ENCODE peak calls at places on chromosomes 5 and 9, in eight cellular contexts. K is KG1; S is NCI-H1436; T is NCI-H1105; X is heart right ventricle; U is CD4-positive, CD25-positive, alpha-beta regulatory T cell; H is SW 1271; P is uterus. I is an unnamed sample.
A peak's percentile ranks its signal among the peaks of the same experiment; 100 is the strongest.

GRCh38 chr9:134337469-134337868 is 11.2 kb downstream of the RXRA start:
- DNase-seq in K (no peak), S (no peak), T (no peak), X (no peak), U (no peak), H (no peak), P (no peak), I (no peak)

GRCh38 chr5:151825445-151825844 is 53.7 kb downstream of the G3BP1 start:
- DNase-seq in K (no peak), S (peak; percentile 45), T (peak; percentile 9), X (peak; percentile 70), U (peak; percentile 21), H (no peak), P (peak; percentile 42), I (peak; percentile 76)

GRCh38 chr5:179312557-179313235 is 32.6 kb downstream of the ADAMTS2 start:
- DNase-seq in K (no peak), S (no peak), T (no peak), X (no peak), U (no peak), H (no peak), P (no peak), I (no peak)

GRCh38 chr9:78213696-78214095 is 22.2 kb upstream of the CEP78 start:
- DNase-seq in K (peak; percentile 33), S (peak; percentile 22), T (no peak), X (no peak), U (no peak), H (no peak), P (no peak), I (no peak)

GRCh38 chr9:24590432-24590831 is 44.7 kb upstream of the IZUMO3 start:
- DNase-seq in K (no peak), S (no peak), T (no peak), X (no peak), U (no peak), H (no peak), P (no peak), I (no peak)

GRCh38 chr5:156379198-156379597 is 52.2 kb downstream of the SGCD start:
- DNase-seq in K (no peak), S (no peak), T (no peak), X (no peak), U (no peak), H (no peak), P (no peak), I (no peak)

GRCh38 chr9:9790216-9790872 is 822.5 kb downstream of the PTPRD start:
- DNase-seq in K (peak; percentile 3), S (peak; percentile 86), T (peak; percentile 67), X (no peak), U (no peak), H (no peak), P (no peak), I (peak; percentile 63)

GRCh38 chr9:3459076-3459475 is 66.7 kb downstream of the RFX3 start:
- DNase-seq in K (no peak), S (peak; percentile 35), T (peak; percentile 69), X (no peak), U (no peak), H (no peak), P (no peak), I (no peak)

GRCh38 chr5:141665995-141666940 is 15.1 kb upstream of the FCHSD1 start:
- DNase-seq in K (no peak), S (no peak), T (no peak), X (no peak), U (no peak), H (no peak), P (no peak), I (no peak)

GRCh38 chr5:172834570-172835245 is 657 bp downstream of the ERGIC1 start:
- DNase-seq in K (no peak), S (no peak), T (no peak), X (no peak), U (peak; percentile 3), H (no peak), P (no peak), I (peak; percentile 25)

GRCh38 chr9:25602366-25603044 is 75.7 kb downstream of the TUSC1 start:
- DNase-seq in K (no peak), S (no peak), T (no peak), X (no peak), U (no peak), H (no peak), P (no peak), I (no peak)

GRCh38 chr5:51382759-51383493 is at the start of gene ISL1:
- DNase-seq in K (no peak), S (peak; percentile 94), T (peak; percentile 79), X (no peak), U (no peak), H (peak; percentile 64), P (peak; percentile 23), I (peak; percentile 92)

GRCh38 chr9:98118640-98119601 is at the start of gene TRIM14:
- DNase-seq in K (peak; percentile 26), S (no peak), T (peak; percentile 28), X (peak; percentile 37), U (peak; percentile 62), H (peak; percentile 75), P (peak; percentile 30), I (peak; percentile 76)

GRCh38 chr9:108636023-108636422 is 219.8 kb downstream of the ACTL7B start:
- DNase-seq in K (no peak), S (no peak), T (no peak), X (no peak), U (no peak), H (no peak), P (no peak), I (no peak)

GRCh38 chr5:16935271-16936149 is 578 bp downstream of the MYO10 start:
- DNase-seq in K (no peak), S (no peak), T (no peak), X (peak; percentile 34), U (no peak), H (no peak), P (peak; percentile 39), I (peak; percentile 66)

GRCh38 chr9:97510797-97511761 is 9.6 kb downstream of the TMOD1 start:
- DNase-seq in K (no peak), S (no peak), T (no peak), X (peak; percentile 27), U (no peak), H (peak; percentile 11), P (peak; percentile 73), I (no peak)

GRCh38 chr9:18238254-18238653 is 235.7 kb upstream of the ADAMTSL1 start:
- DNase-seq in K (no peak), S (no peak), T (no peak), X (no peak), U (no peak), H (peak; percentile 10), P (no peak), I (peak; percentile 76)

GRCh38 chr9:13728917-13729811 is 449.7 kb upstream of the MPDZ start:
- DNase-seq in K (no peak), S (no peak), T (no peak), X (peak; percentile 18), U (no peak), H (no peak), P (no peak), I (no peak)

GRCh38 chr5:62708481-62709325 is 130.1 kb downstream of the LRRC70 start:
- DNase-seq in K (no peak), S (no peak), T (no peak), X (no peak), U (no peak), H (no peak), P (no peak), I (no peak)

GRCh38 chr5:16051246-16051645 is 128.3 kb downstream of the MARCHF11 start:
- DNase-seq in K (no peak), S (no peak), T (no peak), X (no peak), U (no peak), H (no peak), P (no peak), I (peak; percentile 28)

GRCh38 chr9:134361426-134361825 is 35.2 kb downstream of the RXRA start:
- DNase-seq in K (no peak), S (peak; percentile 37), T (no peak), X (no peak), U (no peak), H (no peak), P (no peak), I (no peak)

GRCh38 chr9:2041736-2042135 is 26.6 kb downstream of the SMARCA2 start:
- DNase-seq in K (no peak), S (no peak), T (no peak), X (no peak), U (no peak), H (no peak), P (no peak), I (no peak)

GRCh38 chr5:36173426-36173825 is 21.5 kb downstream of the SKP2 start:
- DNase-seq in K (no peak), S (no peak), T (no peak), X (no peak), U (no peak), H (no peak), P (no peak), I (no peak)

GRCh38 chr9:125126019-125126746 is 17.1 kb downstream of the SCAI start:
- DNase-seq in K (peak; percentile 65), S (no peak), T (no peak), X (peak; percentile 68), U (peak; percentile 57), H (no peak), P (peak; percentile 88), I (peak; percentile 79)

GRCh38 chr5:178433273-178433775 is 156.9 kb downstream of the COL23A1 start:
- DNase-seq in K (no peak), S (no peak), T (no peak), X (no peak), U (no peak), H (no peak), P (no peak), I (no peak)

GRCh38 chr9:86471501-86471900 is 117.3 kb upstream of the TUT7 start:
- DNase-seq in K (no peak), S (no peak), T (no peak), X (no peak), U (no peak), H (no peak), P (no peak), I (no peak)

GRCh38 chr5:114055318-114055788 is 306.5 kb upstream of the KCNN2 start:
- DNase-seq in K (no peak), S (no peak), T (peak; percentile 66), X (peak; percentile 61), U (no peak), H (no peak), P (peak; percentile 45), I (no peak)

GRCh38 chr5:51416149-51416548 is 32.9 kb downstream of the ISL1 start:
- DNase-seq in K (no peak), S (no peak), T (no peak), X (no peak), U (no peak), H (no peak), P (no peak), I (no peak)

GRCh38 chr9:82353631-82354030 is 365.1 kb downstream of the SPATA31D1 start:
- DNase-seq in K (no peak), S (no peak), T (no peak), X (no peak), U (no peak), H (no peak), P (no peak), I (no peak)

GRCh38 chr9:19186240-19186639 is 44.3 kb upstream of the DENND4C start:
- DNase-seq in K (no peak), S (no peak), T (no peak), X (no peak), U (no peak), H (no peak), P (no peak), I (peak; percentile 20)

GRCh38 chr9:125513634-125514413 is 193.2 kb downstream of the MAPKAP1 start:
- DNase-seq in K (no peak), S (no peak), T (no peak), X (peak; percentile 19), U (no peak), H (peak; percentile 46), P (peak; percentile 33), I (peak; percentile 50)

GRCh38 chr9:37200572-37201005 is 80.2 kb downstream of the ZCCHC7 start:
- DNase-seq in K (peak; percentile 22), S (no peak), T (no peak), X (no peak), U (no peak), H (no peak), P (no peak), I (peak; percentile 41)

GRCh38 chr5:172361566-172362238 is 78.1 kb upstream of the UBTD2 start:
- DNase-seq in K (no peak), S (no peak), T (no peak), X (no peak), U (no peak), H (peak; percentile 76), P (no peak), I (peak; percentile 98)

GRCh38 chr9:530681-531080 is 310.8 kb upstream of the DMRT1 start:
- DNase-seq in K (no peak), S (no peak), T (no peak), X (peak; percentile 36), U (no peak), H (no peak), P (no peak), I (peak; percentile 47)